ENCODE peak calls at places on chromosome 5, in four cellular contexts. O, U, Q and M are unnamed samples.

GRCh38 chr5:78577051-78577807 is 71.3 kb downstream of the LHFPL2 start:
- DNase-seq in O (no peak), Q (no peak), U (no peak), M (no peak)

GRCh38 chr5:76081811-76082783 is 1.1 kb upstream of the SV2C start:
- DNase-seq in Q (no peak), O (peak; percentile 33), U (peak; percentile 28), M (no peak)

GRCh38 chr5:14581891-14582796 is 552 bp downstream of the OTULINL start:
- DNase-seq in U (peak; percentile 67), O (peak; percentile 74), Q (no peak), M (no peak)

GRCh38 chr5:56433039-56433438 is 199.9 kb upstream of the ANKRD55 start:
- DNase-seq in O (no peak), U (no peak), Q (no peak), M (no peak)

GRCh38 chr5:122723606-122724352 is 51.1 kb upstream of the SNX2 start:
- DNase-seq in O (peak; percentile 23), Q (no peak), U (no peak), M (peak; percentile 59)

GRCh38 chr5:116626272-116626723 is 51.7 kb upstream of the SEMA6A start:
- DNase-seq in Q (no peak), U (no peak), O (no peak), M (no peak)

GRCh38 chr5:72271696-72272095 is 48.3 kb downstream of the MRPS27 start:
- DNase-seq in U (no peak), O (no peak), Q (no peak), M (no peak)

GRCh38 chr5:73499187-73499586 is 945 bp downstream of the BTF3 start:
- DNase-seq in U (no peak), O (no peak), Q (no peak), M (no peak)

GRCh38 chr5:116652196-116652729 is 77.6 kb upstream of the SEMA6A start:
- DNase-seq in Q (peak; percentile 97), U (peak; percentile 33), O (peak; percentile 88), M (peak; percentile 85)

GRCh38 chr5:73446631-73447233 is 1.8 kb downstream of the FOXD1 start:
- DNase-seq in U (peak; percentile 37), O (peak; percentile 52), Q (no peak), M (no peak)

GRCh38 chr5:32843532-32843895 is 132.4 kb downstream of the NPR3 start:
- DNase-seq in O (no peak), U (no peak), Q (no peak), M (no peak)

GRCh38 chr5:55969956-55970355 is 24.8 kb downstream of the IL6ST start:
- DNase-seq in Q (no peak), U (no peak), O (no peak), M (no peak)

GRCh38 chr5:126867237-126867636 is 90.3 kb downstream of the LMNB1 start:
- DNase-seq in O (no peak), U (no peak), Q (no peak), M (no peak)

GRCh38 chr5:168651654-168652053 is 72.5 kb upstream of the PANK3 start:
- DNase-seq in U (no peak), O (no peak), Q (no peak), M (no peak)

GRCh38 chr5:79448336-79448735 is 65.6 kb downstream of the HOMER1 start:
- DNase-seq in O (no peak), Q (no peak), U (no peak), M (no peak)

GRCh38 chr5:168885324-168886120 is 306.4 kb upstream of the PANK3 start:
- DNase-seq in U (no peak), O (no peak), Q (no peak), M (no peak)

GRCh38 chr5:10856646-10857332 is 95.8 kb upstream of the DAP start:
- DNase-seq in O (peak; percentile 95), Q (peak; percentile 71), U (peak; percentile 87), M (no peak)

GRCh38 chr5:173500213-173500560 is 116.3 kb downstream of the BOD1 start:
- DNase-seq in O (no peak), U (no peak), Q (no peak), M (no peak)

GRCh38 chr5:168273056-168273980 is 18.1 kb upstream of the WWC1 start:
- DNase-seq in Q (no peak), U (no peak), O (no peak), M (no peak)

GRCh38 chr5:67021522-67022316 is 174.9 kb downstream of the CD180 start:
- DNase-seq in Q (no peak), U (no peak), O (no peak), M (no peak)

GRCh38 chr5:172534229-172535169 is 80.2 kb upstream of the SH3PXD2B start:
- DNase-seq in O (no peak), Q (no peak), U (no peak), M (no peak)

GRCh38 chr5:68730220-68731010 is 363.4 kb upstream of the SLC30A5 start:
- DNase-seq in Q (no peak), O (no peak), U (no peak), M (no peak)
- TF ChIP-seq CREB1 in Q (no peak), O (no peak), U (no peak), M (no peak)

DNA sequence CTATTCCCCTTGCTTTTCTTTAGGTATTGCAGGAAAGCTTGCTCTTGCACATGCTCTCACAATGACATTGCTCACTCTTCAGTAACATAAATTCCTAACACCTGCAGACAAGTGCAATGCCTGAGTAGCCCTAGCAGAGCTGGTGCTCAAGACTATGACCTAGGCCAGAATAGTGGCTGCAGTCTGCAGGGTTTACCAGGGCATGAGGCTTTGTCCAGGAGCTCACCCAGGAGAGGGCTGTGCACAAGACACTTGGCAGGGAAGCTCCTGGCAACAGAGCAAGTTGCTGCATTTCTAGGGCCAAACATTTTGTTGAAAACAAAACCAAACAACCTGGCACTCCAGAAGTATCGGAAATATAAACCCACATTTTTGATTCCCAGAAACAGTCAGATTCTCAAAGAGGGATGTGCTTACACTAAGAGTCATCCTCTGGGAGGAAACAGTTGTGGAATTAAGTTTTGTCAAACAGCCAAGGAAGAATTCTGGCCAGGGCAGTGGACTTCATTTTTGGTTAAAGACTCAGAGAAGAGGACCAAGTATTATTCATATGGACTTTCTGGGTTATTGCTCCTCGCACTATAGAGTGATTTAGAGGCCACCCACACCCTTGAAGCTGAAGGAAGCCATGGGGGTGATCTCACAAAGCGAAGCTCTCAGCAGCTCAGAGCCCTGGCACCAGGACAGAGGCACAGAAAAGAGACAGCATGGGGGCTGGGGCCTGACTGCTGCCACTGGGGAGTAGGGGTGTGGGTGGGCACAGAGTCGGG is 44.9 kb downstream of the MACROH2A1 start:
- DNase-seq in Q (no peak), U (no peak), O (no peak), M (no peak)
- TF ChIP-seq CREB1 in Q (no peak), U (no peak), O (no peak), M (no peak)

GRCh38 chr5:176740702-176741565 is 69.4 kb upstream of the UNC5A start:
- DNase-seq in Q (no peak), U (no peak), O (no peak), M (no peak)
- TF ChIP-seq CREB1 in Q (no peak), U (no peak), O (no peak), M (no peak)

DNA sequence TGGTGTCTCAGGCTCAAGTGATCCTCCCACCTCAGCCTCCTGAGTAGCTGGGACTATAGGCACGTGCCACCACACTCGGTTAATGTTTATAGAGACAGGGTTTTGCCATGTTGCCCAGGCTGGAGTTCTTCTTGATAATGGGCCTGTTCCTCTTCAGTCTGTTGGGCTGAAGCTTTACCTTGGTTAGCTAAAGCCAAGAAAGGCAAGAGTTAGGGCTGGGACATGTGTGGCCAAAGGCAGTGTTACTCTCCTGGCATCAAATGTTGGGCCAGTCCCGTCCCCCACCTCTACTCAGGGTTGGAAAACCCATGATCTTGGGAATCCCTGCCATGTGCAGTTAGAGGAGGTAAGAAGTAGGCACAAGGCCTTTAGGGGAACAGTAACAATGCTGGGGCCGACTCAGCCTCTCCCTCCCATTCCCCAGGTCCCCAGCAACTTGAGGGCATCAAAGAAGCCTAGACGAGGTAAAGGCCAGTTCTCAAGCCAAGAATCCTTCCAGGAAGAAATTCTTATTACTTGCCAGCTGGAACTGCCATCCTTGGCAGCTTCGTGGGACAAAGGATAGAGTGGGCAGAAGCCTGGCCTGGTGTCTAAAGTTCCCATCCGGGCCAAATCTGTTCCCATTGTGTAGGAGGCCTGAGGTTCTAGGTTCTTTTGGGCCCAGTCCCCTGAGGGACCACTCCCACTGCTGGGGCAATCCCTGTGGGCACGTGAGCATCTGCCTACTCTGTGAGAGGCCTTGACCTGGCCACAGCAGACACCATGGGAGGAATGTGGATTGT is 4.5 kb downstream of the EGR1 start:
- DNase-seq in O (no peak), U (no peak), Q (no peak), M (no peak)
- TF ChIP-seq CREB1 in O (no peak), U (no peak), Q (no peak), M (no peak)

DNA sequence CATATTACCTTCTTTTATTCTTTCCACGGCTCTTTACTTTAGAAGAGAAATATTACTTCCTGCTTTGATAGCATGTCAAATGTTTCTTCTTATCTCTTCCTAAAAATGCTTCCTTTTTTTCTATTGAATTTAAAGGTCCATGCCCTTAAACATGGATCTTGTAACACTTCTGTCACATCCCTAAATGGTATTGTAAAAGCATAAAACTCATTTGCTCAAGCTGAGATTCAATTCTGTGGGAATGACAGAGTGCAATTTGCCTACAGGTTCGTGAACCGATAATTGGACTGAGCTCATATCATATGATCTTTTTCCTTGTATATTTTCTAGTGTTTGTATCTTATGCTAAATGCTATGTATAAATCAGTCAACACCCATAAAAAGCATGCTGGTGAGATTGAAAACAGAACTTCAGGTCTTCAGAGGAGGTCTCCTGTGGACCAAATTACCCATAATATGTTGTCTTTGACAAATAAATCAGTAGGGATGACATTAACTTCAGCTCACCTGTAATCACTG is 429.3 kb downstream of the TMEM232 start:
- DNase-seq in U (no peak), Q (no peak), O (no peak), M (no peak)
- TF ChIP-seq CREB1 in U (no peak), Q (no peak), O (no peak), M (no peak)